ENCODE peak calls at places on chromosomes 5 and 9, in eight cellular contexts. P, V, X, Q, N, T, G and Y are unnamed samples.

GRCh38 chr9:124423591-124423990 is 8.3 kb upstream of the PSMB7 start:
- DNase-seq in Q (no peak), P (no peak), G (no peak), N (peak), X (peak), V (no peak), T (no peak), Y (no peak)

GRCh38 chr5:9468070-9468388 is 77.8 kb downstream of the SEMA5A start:
- DNase-seq in G (no peak), P (no peak), N (peak), V (peak), X (no peak), T (peak), Q (no peak), Y (no peak)

GRCh38 chr9:77673912-77674791 is 26.0 kb upstream of the GNA14 start:
- DNase-seq in N (no peak), Q (no peak), T (no peak), P (no peak), X (no peak), G (no peak), V (no peak), Y (no peak)

GRCh38 chr5:149887622-149888183 is 56.9 kb downstream of the PDE6A start:
- DNase-seq in G (no peak), P (peak), V (peak), T (peak), N (peak), Q (no peak), X (no peak), Y (no peak)

GRCh38 chr9:84238652-84239051 is 101.9 kb downstream of the SLC28A3 start:
- DNase-seq in G (no peak), Q (no peak), N (no peak), T (no peak), X (peak), P (no peak), V (peak), Y (peak)

GRCh38 chr9:113302792-113303418 is at the start of gene RNF183:
- DNase-seq in G (no peak), V (no peak), N (no peak), Q (no peak), P (no peak), T (no peak), X (no peak), Y (no peak)

GRCh38 chr9:135939351-135940265 is 21.6 kb downstream of the UBAC1 start:
- DNase-seq in X (no peak), Q (no peak), V (no peak), T (no peak), P (no peak), G (no peak), N (no peak), Y (no peak)

GRCh38 chr5:136598901-136599300 is 233.6 kb upstream of the TRPC7 start:
- DNase-seq in Q (no peak), N (no peak), T (no peak), V (no peak), G (no peak), P (no peak), X (no peak), Y (no peak)

GRCh38 chr9:115733318-115733717 is 420.3 kb upstream of the PAPPA start:
- DNase-seq in N (peak), G (no peak), P (no peak), X (no peak), Q (no peak), T (no peak), V (no peak), Y (no peak)

GRCh38 chr5:43664641-43665040 is 61.7 kb downstream of the NNT start:
- DNase-seq in V (no peak), T (no peak), P (no peak), X (no peak), N (peak), G (no peak), Q (no peak), Y (no peak)

GRCh38 chr5:170520319-170520718 is 16.5 kb downstream of the KCNIP1 start:
- DNase-seq in T (no peak), X (no peak), Q (no peak), N (no peak), G (no peak), P (no peak), V (no peak), Y (no peak)

GRCh38 chr9:113349434-113350337 is at the start of gene BSPRY:
- DNase-seq in N (peak), X (peak), V (no peak), T (no peak), Q (no peak), G (peak), P (no peak), Y (no peak)

GRCh38 chr5:143061161-143061945 is 291.2 kb downstream of the ARHGAP26 start:
- DNase-seq in P (peak), G (no peak), N (peak), Q (no peak), T (peak), X (no peak), V (peak), Y (no peak)

GRCh38 chr5:173328896-173329369 is 719 bp upstream of the STC2 start:
- DNase-seq in N (peak), T (peak), P (peak), G (peak), V (peak), X (no peak), Q (no peak), Y (no peak)

GRCh38 chr5:180868960-180869359 is 7.9 kb upstream of the ZFP62 start:
- DNase-seq in V (peak), P (peak), T (peak), N (peak), G (peak), X (peak), Q (peak), Y (peak)

GRCh38 chr5:173823274-173823644 is 64.9 kb upstream of the CPEB4 start:
- DNase-seq in P (no peak), T (no peak), N (no peak), X (no peak), Q (no peak), V (no peak), G (peak), Y (no peak)

GRCh38 chr5:163658702-163659567 is 153.5 kb downstream of the MAT2B start:
- DNase-seq in Q (no peak), N (no peak), P (no peak), X (no peak), T (no peak), G (no peak), V (no peak), Y (no peak)

GRCh38 chr5:41778410-41778809 is 91.8 kb downstream of the OXCT1 start:
- DNase-seq in P (no peak), T (no peak), G (no peak), Q (no peak), N (no peak), X (no peak), V (no peak), Y (no peak)

GRCh38 chr5:123359866-123360569 is 63.2 kb downstream of the CEP120 start:
- DNase-seq in Q (peak), T (no peak), G (no peak), X (no peak), N (peak), P (no peak), V (no peak), Y (no peak)

GRCh38 chr9:137145731-137146526 is 7.0 kb downstream of the GRIN1 start:
- DNase-seq in V (no peak), N (no peak), T (no peak), P (no peak), X (no peak), G (no peak), Q (no peak), Y (no peak)

GRCh38 chr9:98121096-98121495 is 2.1 kb upstream of the TRIM14 start:
- DNase-seq in N (peak), Q (no peak), T (no peak), G (no peak), X (peak), P (peak), V (peak), Y (no peak)

GRCh38 chr9:113992276-113992951 is 85.7 kb downstream of the AMBP start:
- DNase-seq in N (no peak), X (no peak), P (peak), V (no peak), T (no peak), Q (no peak), G (no peak), Y (no peak)

GRCh38 chr9:101479337-101480045 is 43.9 kb upstream of the ALDOB start:
- DNase-seq in Q (no peak), P (no peak), T (no peak), G (no peak), N (no peak), X (no peak), V (peak), Y (no peak)

GRCh38 chr5:153594785-153595184 is 104.3 kb downstream of the GRIA1 start:
- DNase-seq in G (no peak), N (no peak), P (no peak), V (no peak), X (no peak), T (no peak), Q (no peak), Y (no peak)

GRCh38 chr9:127654619-127655018 is 42.5 kb downstream of the STXBP1 start:
- DNase-seq in V (no peak), N (no peak), G (no peak), Q (no peak), X (no peak), T (peak), P (no peak), Y (peak)

GRCh38 chr5:172412724-172413260 is 41.5 kb downstream of the SH3PXD2B start:
- DNase-seq in T (peak), X (no peak), Q (peak), P (peak), V (peak), N (peak), G (peak), Y (no peak)

GRCh38 chr9:92196909-92197308 is 81.7 kb upstream of the SPTLC1 start:
- DNase-seq in X (no peak), P (no peak), N (peak), T (peak), G (no peak), V (peak), Q (no peak), Y (no peak)

GRCh38 chr9:72880821-72881220 is 72.0 kb downstream of the ALDH1A1 start:
- DNase-seq in V (no peak), T (no peak), P (no peak), G (no peak), Q (no peak), X (no peak), N (peak), Y (no peak)

GRCh38 chr5:148687427-148687826 is 33.1 kb upstream of the HTR4 start:
- DNase-seq in G (peak), N (peak), X (peak), P (peak), Q (no peak), V (peak), T (no peak), Y (peak)

GRCh38 chr9:99859395-99859980 is 37.8 kb downstream of the NR4A3 start:
- DNase-seq in V (peak), N (peak), X (no peak), Q (no peak), G (no peak), P (no peak), T (peak), Y (peak)

GRCh38 chr5:139950436-139950835 is 92.7 kb downstream of the NRG2 start:
- DNase-seq in V (no peak), Q (no peak), G (no peak), T (no peak), P (no peak), N (no peak), X (no peak), Y (no peak)
- H3K9ac ChIP-seq in V (no peak), Q (no peak), G (no peak), T (no peak), P (no peak), N (no peak), X (no peak), Y (no peak)

GRCh38 chr9:22039258-22039657 is 30.2 kb upstream of the CDKN2B start:
- DNase-seq in N (no peak), G (no peak), X (no peak), V (no peak), T (no peak), Q (no peak), P (no peak), Y (no peak)

GRCh38 chr9:22037954-22038690 is 29.0 kb upstream of the CDKN2B start:
- DNase-seq in G (no peak), X (no peak), Q (peak), P (peak), T (no peak), N (peak), V (peak), Y (no peak)

GRCh38 chr9:22041792-22042191 is 32.7 kb upstream of the CDKN2B start:
- DNase-seq in G (peak), T (peak), V (peak), Q (no peak), X (no peak), P (no peak), N (peak), Y (no peak)

GRCh38 chr9:22041329-22041728 is 32.2 kb upstream of the CDKN2B start:
- DNase-seq in G (no peak), V (no peak), N (peak), X (no peak), Q (no peak), P (no peak), T (no peak), Y (no peak)

GRCh38 chr9:22040760-22041159 is 31.7 kb upstream of the CDKN2B start:
- DNase-seq in P (no peak), X (no peak), G (no peak), V (peak), T (peak), N (peak), Q (no peak), Y (no peak)
- H3K9ac ChIP-seq in P (no peak), X (no peak), G (no peak), V (peak), T (peak), N (peak), Q (no peak), Y (no peak)

GRCh38 chr5:60076746-60077145 is 183.2 kb upstream of the PDE4D start:
- DNase-seq in G (no peak), T (no peak), N (no peak), V (no peak), P (no peak), Q (no peak), X (no peak), Y (no peak)
- H3K9ac ChIP-seq in G (no peak), T (no peak), N (no peak), V (no peak), P (no peak), Q (no peak), X (no peak), Y (no peak)

DNA sequence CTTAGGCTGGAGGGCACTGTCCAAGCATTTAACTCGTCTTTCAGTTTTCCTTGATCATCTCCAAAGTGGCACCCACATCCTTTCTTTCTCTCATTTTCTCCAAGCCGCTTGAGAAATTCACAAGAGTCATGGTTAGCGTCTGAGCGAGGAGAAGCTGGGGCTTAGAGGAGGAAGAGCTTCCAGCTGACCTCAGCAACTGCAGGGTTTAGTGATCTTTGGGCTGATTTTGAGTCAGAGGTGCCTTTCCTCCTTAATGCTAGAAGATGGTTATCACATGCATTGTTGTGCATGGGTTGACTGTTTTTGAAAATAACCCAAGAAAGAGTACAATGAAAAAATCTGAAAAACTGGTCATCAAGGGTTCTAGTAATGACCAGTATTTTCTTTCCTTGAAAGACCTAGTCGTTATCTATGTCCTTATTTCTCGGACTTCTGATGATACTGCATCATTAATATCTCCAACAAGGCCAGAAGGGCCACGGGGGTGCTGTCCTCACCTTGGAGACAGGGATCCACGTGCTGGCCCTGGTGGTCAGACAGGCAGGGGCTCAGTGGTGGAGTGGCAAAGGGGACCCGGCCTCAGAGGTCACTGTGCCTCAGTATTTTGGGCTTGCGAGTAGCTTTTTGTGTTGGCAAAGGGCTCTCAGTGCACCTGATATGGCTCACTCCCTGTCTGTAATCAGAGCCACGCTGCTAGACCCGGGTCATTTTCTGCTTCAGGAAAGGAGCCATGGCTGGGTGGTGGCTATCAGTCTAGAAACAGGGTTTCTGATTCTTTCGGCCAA is 134.9 kb downstream of the GADD45G start:
- DNase-seq in V (no peak), T (no peak), Q (no peak), X (no peak), P (no peak), N (no peak), G (no peak), Y (no peak)
- H3K9ac ChIP-seq in V (no peak), T (no peak), Q (no peak), X (no peak), P (no peak), N (no peak), G (no peak), Y (no peak)

GRCh38 chr5:88830567-88830966 is 52.4 kb downstream of the MEF2C start:
- DNase-seq in P (no peak), G (no peak), N (no peak), T (peak), V (no peak), Q (no peak), X (no peak), Y (no peak)
- H3K9ac ChIP-seq in P (peak), G (no peak), N (no peak), T (no peak), V (no peak), Q (no peak), X (no peak), Y (no peak)

DNA sequence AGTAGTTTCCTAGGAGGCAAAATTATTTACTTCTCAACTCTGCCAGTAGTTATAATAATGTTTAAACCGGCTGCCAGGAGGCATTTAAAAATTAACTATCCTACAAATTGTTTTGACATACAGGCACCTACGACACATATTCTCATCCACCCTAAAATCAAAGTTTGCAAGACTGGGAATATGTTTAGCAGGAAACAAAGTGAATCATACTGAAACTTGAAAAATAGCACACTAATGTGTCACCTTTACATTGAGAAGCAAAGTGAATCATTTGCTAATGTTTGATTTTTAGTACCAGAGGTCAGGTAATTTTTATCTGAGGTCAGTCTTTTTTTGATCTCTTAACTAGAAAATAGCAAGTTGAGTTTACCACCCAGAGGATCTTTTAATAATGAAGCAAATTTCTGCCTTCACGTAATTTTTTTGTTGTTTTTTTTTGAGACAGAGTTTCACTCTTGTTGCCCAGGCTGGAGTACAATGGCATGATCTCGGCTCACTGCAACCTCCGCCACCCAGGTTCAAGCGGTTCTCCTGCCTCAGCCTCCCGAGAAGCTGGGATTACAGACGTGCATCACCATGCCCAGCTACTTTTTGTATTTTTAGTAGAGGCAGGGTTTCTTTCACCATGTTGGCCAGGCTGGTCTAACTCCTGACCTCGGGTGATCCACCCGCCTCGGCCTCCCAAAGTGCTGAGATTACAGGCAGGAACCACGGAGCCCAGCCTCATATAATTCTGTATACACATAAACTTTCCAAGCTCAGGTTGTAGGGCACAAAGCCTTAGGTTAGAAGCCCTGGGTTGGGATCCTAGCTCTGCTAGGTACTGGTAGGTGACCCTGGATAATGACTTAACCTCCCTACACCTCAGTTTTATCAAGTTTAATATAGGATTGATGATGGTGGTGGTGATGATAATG is 124.3 kb downstream of the UGCG start:
- DNase-seq in V (peak), T (peak), Q (no peak), N (peak), P (peak), G (no peak), X (no peak), Y (no peak)
- H3K9ac ChIP-seq in V (peak), T (no peak), Q (no peak), N (peak), P (peak), G (no peak), X (no peak), Y (no peak)